ENCODE peak calls at places on chromosomes 13 and 19, in eight cellular contexts. One of them, this sample, is unnamed.

GRCh38 chr19:54473071-54473941 is at the start of gene CDC42EP5:
- DNase-seq in neural progenitor cell: peak
- DNase-seq in transverse colon: peak
- DNase-seq in AG10803: peak
- DNase-seq in skeletal muscle cell: peak
- DNase-seq in HAP-1: no peak
- DNase-seq in colonic mucosa: peak
- DNase-seq in body of pancreas: peak
- DNase-seq in this sample: no peak

GRCh38 chr13:45219123-45219891 is 18.5 kb upstream of the KCTD4 start:
- DNase-seq in neural progenitor cell: no peak
- DNase-seq in HAP-1: peak
- DNase-seq in skeletal muscle cell: no peak
- DNase-seq in AG10803: no peak
- DNase-seq in body of pancreas: peak
- DNase-seq in colonic mucosa: no peak
- DNase-seq in transverse colon: no peak
- DNase-seq in this sample: no peak

GRCh38 chr19:55540619-55541018 is 3.7 kb upstream of the SBK2 start:
- DNase-seq in transverse colon: no peak
- DNase-seq in neural progenitor cell: no peak
- DNase-seq in AG10803: no peak
- DNase-seq in skeletal muscle cell: no peak
- DNase-seq in body of pancreas: peak
- DNase-seq in HAP-1: no peak
- DNase-seq in colonic mucosa: no peak
- DNase-seq in this sample: no peak

GRCh38 chr19:40467007-40467565 is 285 bp downstream of the SPTBN4 start:
- DNase-seq in HAP-1: no peak
- DNase-seq in neural progenitor cell: peak
- DNase-seq in AG10803: no peak
- DNase-seq in skeletal muscle cell: no peak
- DNase-seq in transverse colon: no peak
- DNase-seq in body of pancreas: no peak
- DNase-seq in colonic mucosa: no peak
- DNase-seq in this sample: no peak

GRCh38 chr13:25118371-25118770 is 22.4 kb downstream of the PABPC3 start:
- DNase-seq in skeletal muscle cell: no peak
- DNase-seq in HAP-1: no peak
- DNase-seq in transverse colon: no peak
- DNase-seq in neural progenitor cell: no peak
- DNase-seq in body of pancreas: no peak
- DNase-seq in AG10803: no peak
- DNase-seq in colonic mucosa: no peak
- DNase-seq in this sample: no peak

GRCh38 chr19:41995959-41996797 is 2.1 kb upstream of the ATP1A3 start:
- DNase-seq in transverse colon: no peak
- DNase-seq in colonic mucosa: no peak
- DNase-seq in neural progenitor cell: peak
- DNase-seq in skeletal muscle cell: no peak
- DNase-seq in body of pancreas: no peak
- DNase-seq in AG10803: no peak
- DNase-seq in HAP-1: no peak
- DNase-seq in this sample: no peak

GRCh38 chr19:22052644-22053013 is 345 bp downstream of the ZNF257 start:
- DNase-seq in body of pancreas: no peak
- DNase-seq in neural progenitor cell: no peak
- DNase-seq in colonic mucosa: peak
- DNase-seq in skeletal muscle cell: no peak
- DNase-seq in transverse colon: no peak
- DNase-seq in AG10803: peak
- DNase-seq in HAP-1: no peak
- DNase-seq in this sample: no peak

GRCh38 chr13:50016421-50016820 is 1.2 kb downstream of the KCNRG start:
- DNase-seq in AG10803: no peak
- DNase-seq in skeletal muscle cell: peak
- DNase-seq in transverse colon: no peak
- DNase-seq in neural progenitor cell: no peak
- DNase-seq in body of pancreas: no peak
- DNase-seq in colonic mucosa: no peak
- DNase-seq in HAP-1: no peak
- DNase-seq in this sample: no peak

DNA sequence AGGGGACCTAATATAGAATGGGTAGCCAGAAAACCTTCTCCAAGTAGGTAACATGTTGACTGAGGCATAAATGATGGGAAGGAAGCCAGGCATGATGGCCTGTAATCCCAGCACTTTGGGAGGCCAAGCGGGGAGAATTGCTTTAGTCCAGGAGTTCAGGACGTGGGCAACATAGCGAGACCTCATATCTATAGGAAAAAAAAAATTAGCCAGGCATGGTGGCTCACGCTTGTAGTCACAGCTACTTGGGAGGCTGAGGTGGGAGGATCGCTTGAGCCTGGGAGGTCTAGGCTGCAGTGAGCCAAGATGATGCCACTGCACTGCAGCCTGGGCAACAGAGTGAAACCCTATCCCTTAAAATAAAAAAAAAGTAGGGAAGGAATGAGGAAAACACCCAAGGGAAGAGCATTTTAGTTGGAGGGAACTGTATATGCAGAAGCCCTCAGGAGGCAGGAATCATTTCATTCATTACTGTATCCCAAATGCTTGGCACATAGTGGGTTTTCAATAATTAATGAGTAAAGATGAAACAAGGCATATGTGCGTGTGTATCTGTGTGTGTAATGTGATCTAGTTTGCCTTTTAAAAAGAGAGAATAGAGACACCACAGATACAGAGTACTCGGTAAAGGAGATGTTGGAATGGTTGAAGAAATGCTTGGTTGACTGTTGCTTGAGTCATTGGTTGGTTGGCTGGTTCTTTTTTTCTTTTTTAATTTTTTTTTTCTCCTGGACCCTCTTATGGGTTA is 2.2 kb upstream of the NUP62 start:
- DNase-seq in transverse colon: no peak
- DNase-seq in neural progenitor cell: no peak
- DNase-seq in skeletal muscle cell: no peak
- DNase-seq in AG10803: no peak
- DNase-seq in body of pancreas: no peak
- DNase-seq in HAP-1: no peak
- DNase-seq in colonic mucosa: no peak
- DNase-seq in this sample: no peak
- H3K4me3 ChIP-seq in transverse colon: no peak
- H3K4me3 ChIP-seq in neural progenitor cell: no peak
- H3K4me3 ChIP-seq in skeletal muscle cell: peak
- H3K4me3 ChIP-seq in AG10803: peak
- H3K4me3 ChIP-seq in body of pancreas: no peak
- H3K4me3 ChIP-seq in HAP-1: no peak
- H3K4me3 ChIP-seq in colonic mucosa: no peak
- H3K4me3 ChIP-seq in this sample: no peak

GRCh38 chr19:10431254-10431942 is 11.1 kb downstream of the PDE4A start:
- DNase-seq in HAP-1: no peak
- DNase-seq in transverse colon: peak
- DNase-seq in body of pancreas: peak
- DNase-seq in colonic mucosa: peak
- DNase-seq in skeletal muscle cell: no peak
- DNase-seq in AG10803: peak
- DNase-seq in neural progenitor cell: no peak
- DNase-seq in this sample: no peak

GRCh38 chr19:10430505-10431253 is 10.3 kb downstream of the PDE4A start:
- DNase-seq in neural progenitor cell: peak
- DNase-seq in skeletal muscle cell: no peak
- DNase-seq in AG10803: peak
- DNase-seq in body of pancreas: peak
- DNase-seq in HAP-1: no peak
- DNase-seq in transverse colon: peak
- DNase-seq in colonic mucosa: peak
- DNase-seq in this sample: no peak

GRCh38 chr19:10432736-10433130 is 12.4 kb downstream of the PDE4A start:
- DNase-seq in body of pancreas: peak
- DNase-seq in skeletal muscle cell: no peak
- DNase-seq in transverse colon: no peak
- DNase-seq in neural progenitor cell: no peak
- DNase-seq in AG10803: no peak
- DNase-seq in colonic mucosa: no peak
- DNase-seq in HAP-1: no peak
- DNase-seq in this sample: no peak

GRCh38 chr19:10431943-10432735 is 11.8 kb downstream of the PDE4A start:
- DNase-seq in neural progenitor cell: peak
- DNase-seq in AG10803: peak
- DNase-seq in transverse colon: peak
- DNase-seq in HAP-1: no peak
- DNase-seq in skeletal muscle cell: no peak
- DNase-seq in body of pancreas: peak
- DNase-seq in colonic mucosa: peak
- DNase-seq in this sample: no peak

DNA sequence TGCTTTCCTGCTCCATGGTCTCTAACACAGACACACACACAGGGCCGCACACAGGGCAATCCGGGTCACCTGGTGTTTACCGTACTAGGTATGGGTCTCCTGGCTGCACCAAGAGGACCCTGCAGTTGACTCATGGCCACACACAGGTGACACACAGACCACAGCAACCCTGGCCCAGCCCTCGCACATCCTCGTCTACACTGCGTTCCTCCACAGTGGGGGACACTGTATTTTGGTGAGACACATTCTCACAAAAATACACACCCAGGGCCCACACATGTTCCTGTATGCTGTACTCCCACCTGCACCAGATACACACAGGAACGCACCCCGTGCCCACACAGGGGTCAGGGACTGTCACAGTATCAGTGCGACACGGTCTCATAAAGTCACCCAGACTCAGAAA is 12.8 kb downstream of the PDE4A start:
- DNase-seq in neural progenitor cell: no peak
- DNase-seq in transverse colon: no peak
- DNase-seq in colonic mucosa: no peak
- DNase-seq in HAP-1: no peak
- DNase-seq in AG10803: no peak
- DNase-seq in body of pancreas: no peak
- DNase-seq in skeletal muscle cell: no peak
- DNase-seq in this sample: no peak
- H3K4me3 ChIP-seq in neural progenitor cell: no peak
- H3K4me3 ChIP-seq in transverse colon: no peak
- H3K4me3 ChIP-seq in colonic mucosa: no peak
- H3K4me3 ChIP-seq in HAP-1: no peak
- H3K4me3 ChIP-seq in AG10803: peak
- H3K4me3 ChIP-seq in body of pancreas: no peak
- H3K4me3 ChIP-seq in skeletal muscle cell: no peak
- H3K4me3 ChIP-seq in this sample: no peak

GRCh38 chr13:40983269-40983668 is 35.8 kb downstream of the ELF1 start:
- DNase-seq in colonic mucosa: no peak
- DNase-seq in AG10803: no peak
- DNase-seq in neural progenitor cell: no peak
- DNase-seq in body of pancreas: no peak
- DNase-seq in HAP-1: no peak
- DNase-seq in transverse colon: no peak
- DNase-seq in skeletal muscle cell: no peak
- DNase-seq in this sample: no peak

GRCh38 chr13:40986328-40986856 is 32.7 kb downstream of the ELF1 start:
- DNase-seq in HAP-1: no peak
- DNase-seq in transverse colon: no peak
- DNase-seq in AG10803: peak
- DNase-seq in neural progenitor cell: no peak
- DNase-seq in body of pancreas: peak
- DNase-seq in skeletal muscle cell: no peak
- DNase-seq in colonic mucosa: no peak
- DNase-seq in this sample: no peak

GRCh38 chr13:40985596-40986327 is 33.4 kb downstream of the ELF1 start:
- DNase-seq in transverse colon: no peak
- DNase-seq in AG10803: no peak
- DNase-seq in colonic mucosa: no peak
- DNase-seq in HAP-1: no peak
- DNase-seq in neural progenitor cell: no peak
- DNase-seq in skeletal muscle cell: no peak
- DNase-seq in body of pancreas: no peak
- DNase-seq in this sample: no peak

GRCh38 chr13:40983725-40984669 is 35.1 kb downstream of the ELF1 start:
- DNase-seq in colonic mucosa: no peak
- DNase-seq in body of pancreas: no peak
- DNase-seq in AG10803: no peak
- DNase-seq in transverse colon: no peak
- DNase-seq in skeletal muscle cell: no peak
- DNase-seq in HAP-1: no peak
- DNase-seq in neural progenitor cell: no peak
- DNase-seq in this sample: no peak

DNA sequence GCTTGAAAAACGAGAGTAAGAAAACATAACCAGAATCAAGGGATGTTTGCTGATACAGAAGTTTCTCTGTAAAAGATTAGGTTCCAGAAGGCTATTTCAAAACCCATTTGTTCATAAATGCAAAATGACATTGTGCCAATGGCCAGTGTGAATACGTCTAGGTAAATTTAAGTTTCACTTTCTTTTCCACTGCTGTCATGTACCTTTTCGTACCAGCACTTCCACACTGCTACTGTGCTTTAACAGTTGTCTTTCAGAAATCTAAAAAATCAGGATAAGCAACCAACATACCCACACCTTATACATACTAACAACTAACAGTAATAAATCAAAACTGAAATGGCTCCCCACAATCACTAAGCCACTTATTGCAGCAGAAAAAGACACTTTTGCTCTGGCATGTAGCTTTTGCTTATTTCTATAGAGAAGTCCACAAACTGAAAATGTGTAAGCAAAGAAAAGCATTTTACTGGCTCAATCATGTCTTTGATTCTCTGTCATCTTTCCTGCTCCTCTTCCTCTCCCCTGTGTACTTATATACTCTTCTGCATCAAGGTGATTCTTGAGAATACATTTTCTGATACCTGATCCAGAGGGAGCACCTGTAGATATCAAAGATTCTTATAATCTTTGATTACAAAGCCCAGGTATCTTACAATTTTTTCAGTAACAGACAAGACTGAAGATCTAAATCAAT is 34.3 kb downstream of the ELF1 start:
- DNase-seq in AG10803: no peak
- DNase-seq in HAP-1: no peak
- DNase-seq in colonic mucosa: no peak
- DNase-seq in transverse colon: no peak
- DNase-seq in neural progenitor cell: no peak
- DNase-seq in body of pancreas: no peak
- DNase-seq in skeletal muscle cell: no peak
- DNase-seq in this sample: no peak
- H3K4me3 ChIP-seq in AG10803: no peak
- H3K4me3 ChIP-seq in HAP-1: no peak
- H3K4me3 ChIP-seq in colonic mucosa: peak
- H3K4me3 ChIP-seq in transverse colon: peak
- H3K4me3 ChIP-seq in neural progenitor cell: no peak
- H3K4me3 ChIP-seq in body of pancreas: no peak
- H3K4me3 ChIP-seq in skeletal muscle cell: no peak
- H3K4me3 ChIP-seq in this sample: no peak

GRCh38 chr13:41426047-41426446 is 31.3 kb upstream of the RGCC start:
- DNase-seq in transverse colon: no peak
- DNase-seq in AG10803: no peak
- DNase-seq in HAP-1: no peak
- DNase-seq in skeletal muscle cell: no peak
- DNase-seq in colonic mucosa: no peak
- DNase-seq in neural progenitor cell: no peak
- DNase-seq in body of pancreas: no peak
- DNase-seq in this sample: no peak

GRCh38 chr13:41427700-41428099 is 29.6 kb upstream of the RGCC start:
- DNase-seq in HAP-1: no peak
- DNase-seq in AG10803: no peak
- DNase-seq in skeletal muscle cell: no peak
- DNase-seq in colonic mucosa: no peak
- DNase-seq in body of pancreas: no peak
- DNase-seq in neural progenitor cell: no peak
- DNase-seq in transverse colon: no peak
- DNase-seq in this sample: no peak

DNA sequence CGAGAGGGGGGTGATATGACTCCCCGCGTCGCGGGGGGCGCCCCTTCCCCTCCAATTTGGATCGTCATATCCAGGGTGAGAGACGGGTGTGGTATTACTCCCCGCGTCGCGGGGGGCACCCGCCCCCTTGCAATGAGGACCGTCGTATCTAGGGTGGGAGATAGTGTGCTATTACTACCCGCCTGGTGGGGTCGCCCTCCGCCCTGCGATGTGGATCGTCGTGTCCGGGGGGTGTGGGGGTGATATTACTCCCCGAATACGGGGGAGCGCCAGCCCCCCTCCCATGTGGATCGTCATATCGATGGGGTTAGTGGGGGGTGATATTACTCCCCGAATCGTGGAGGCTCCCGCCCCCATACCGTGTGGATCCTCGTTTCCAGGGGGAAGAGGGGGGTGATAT is 29.2 kb upstream of the RGCC start:
- DNase-seq in AG10803: no peak
- DNase-seq in colonic mucosa: peak
- DNase-seq in HAP-1: no peak
- DNase-seq in skeletal muscle cell: no peak
- DNase-seq in neural progenitor cell: peak
- DNase-seq in transverse colon: no peak
- DNase-seq in body of pancreas: no peak
- DNase-seq in this sample: no peak
- H3K4me3 ChIP-seq in AG10803: peak
- H3K4me3 ChIP-seq in colonic mucosa: no peak
- H3K4me3 ChIP-seq in HAP-1: no peak
- H3K4me3 ChIP-seq in skeletal muscle cell: peak
- H3K4me3 ChIP-seq in neural progenitor cell: peak
- H3K4me3 ChIP-seq in transverse colon: no peak
- H3K4me3 ChIP-seq in body of pancreas: no peak
- H3K4me3 ChIP-seq in this sample: peak

This sample was measured in iPS DF 6.9.